ENCODE peak calls at places on chromosomes 2 and 18, in seven cellular contexts. E is neuronal stem cell; S is Calu3; M is AG20443; A is ELR; Z is stimulated activated CD4-positive, alpha-beta T cell treated with anti-CD3 and anti-CD28 coated beads, TNF-alpha, amount 100 ng/mL, for 4 hours; B is fibroblast of lung. N is an unnamed sample.

GRCh38 chr2:177296047-177296446 is 31.5 kb upstream of the NFE2L2 start:
- DNase-seq in E (no peak), S (no peak), M (no peak), A (peak; percentile 47), Z (no peak), B (peak; percentile 22), N (peak; percentile 51)

GRCh38 chr2:144938308-144938709 is 418.4 kb upstream of the ZEB2 start:
- DNase-seq in E (no peak), S (no peak), M (peak; percentile 43), A (peak; percentile 87), Z (no peak), B (peak; percentile 78), N (peak; percentile 70)

GRCh38 chr2:239268082-239268481 is 132.7 kb downstream of the HDAC4 start:
- DNase-seq in E (no peak), S (peak; percentile 43), M (peak; percentile 41), A (no peak), Z (no peak), B (no peak), N (no peak)

GRCh38 chr18:8967573-8967972 is 134.9 kb upstream of the NDUFV2 start:
- DNase-seq in E (no peak), S (no peak), M (no peak), A (no peak), Z (no peak), B (no peak), N (no peak)

GRCh38 chr2:179812501-179812900 is 48.9 kb downstream of the ZNF385B start:
- DNase-seq in E (no peak), S (no peak), M (no peak), A (peak; percentile 51), Z (no peak), B (peak; percentile 18), N (no peak)

GRCh38 chr2:109545828-109546713 is 67.7 kb downstream of the SEPTIN10 start:
- DNase-seq in E (peak; percentile 58), S (peak; percentile 66), M (peak; percentile 72), A (peak; percentile 73), Z (peak; percentile 20), B (peak; percentile 34), N (peak; percentile 58)

GRCh38 chr18:57891707-57892391 is 88.7 kb upstream of the ATP8B1 start:
- DNase-seq in E (no peak), S (no peak), M (no peak), A (peak; percentile 23), Z (no peak), B (peak; percentile 36), N (no peak)

GRCh38 chr2:29139152-29139551 is 23.9 kb downstream of the CLIP4 start:
- DNase-seq in E (no peak), S (no peak), M (no peak), A (peak; percentile 82), Z (no peak), B (peak; percentile 81), N (no peak)

GRCh38 chr2:1664076-1664605 is 80.2 kb downstream of the PXDN start:
- DNase-seq in E (no peak), S (no peak), M (no peak), A (no peak), Z (no peak), B (no peak), N (no peak)

GRCh38 chr2:88254437-88255081 is 84.4 kb downstream of the THNSL2 start:
- DNase-seq in E (no peak), S (no peak), M (no peak), A (peak; percentile 41), Z (no peak), B (no peak), N (no peak)

GRCh38 chr2:121297217-121297830 is 12.3 kb upstream of the TFCP2L1 start:
- DNase-seq in E (no peak), S (peak; percentile 62), M (peak; percentile 81), A (peak; percentile 57), Z (no peak), B (peak; percentile 10), N (peak; percentile 49)

GRCh38 chr2:8794923-8795825 is 42.2 kb downstream of the KIDINS220 start:
- DNase-seq in E (no peak), S (no peak), M (peak; percentile 54), A (no peak), Z (no peak), B (peak; percentile 72), N (no peak)

GRCh38 chr2:149221898-149222297 is 108.5 kb upstream of the LYPD6 start:
- DNase-seq in E (no peak), S (no peak), M (no peak), A (peak; percentile 0), Z (no peak), B (no peak), N (no peak)

GRCh38 chr2:240449764-240450531 is 14.5 kb downstream of the GPC1 start:
- DNase-seq in E (no peak), S (no peak), M (no peak), A (no peak), Z (no peak), B (no peak), N (no peak)